ENCODE peak calls at places on chromosome X, in seven cellular contexts. Q is stimulated activated CD4-positive, alpha-beta T cell treated with anti-CD3 and anti-CD28 coated beads, Interleukin-1b, Interleukin-23, amount 100 ng/mL, for 1 hour; H is spleen; D is cardiac muscle cell; X is NCI-H146; C is body of pancreas; Y is effector CD8-positive, alpha-beta T cell. P is an unnamed sample.

GRCh38 chrX:1903380-1903935 is 288.6 kb downstream of the ASMT start:
- DNase-seq in Y (no peak), C (no peak), D (no peak), H (no peak), Q (no peak), X (no peak), P (no peak)

GRCh38 chrX:110003167-110004156 is 548 bp downstream of the TMEM164 start:
- DNase-seq in C (peak; percentile 9), Y (no peak), X (peak; percentile 24), Q (no peak), H (peak; percentile 85), D (peak; percentile 23), P (peak; percentile 26)

GRCh38 chrX:139172731-139173130 is 357.8 kb upstream of the F9 start:
- DNase-seq in X (no peak), H (no peak), Y (no peak), C (no peak), D (no peak), Q (no peak), P (no peak)

GRCh38 chrX:19544693-19545305 is 29.5 kb upstream of the MAP3K15 start:
- DNase-seq in C (peak; percentile 54), D (peak; percentile 70), Y (peak; percentile 0), X (peak; percentile 43), Q (no peak), H (no peak), P (peak; percentile 46)

GRCh38 chrX:2901367-2902036 is 27.6 kb downstream of the ARSD start:
- DNase-seq in Q (no peak), X (no peak), D (no peak), C (no peak), H (no peak), Y (no peak), P (no peak)

GRCh38 chrX:46912098-46912672 is at the start of gene JADE3:
- DNase-seq in C (peak; percentile 85), X (peak; percentile 88), Y (peak; percentile 0), Q (no peak), D (peak; percentile 84), H (peak; percentile 85), P (peak; percentile 81)

GRCh38 chrX:105972690-105973386 is 65.7 kb downstream of the SERPINA7 start:
- DNase-seq in C (peak; percentile 1), X (no peak), H (no peak), D (no peak), Y (no peak), Q (no peak), P (no peak)

GRCh38 chrX:46884799-46885198 is 27.4 kb upstream of the JADE3 start:
- DNase-seq in Q (no peak), X (no peak), Y (no peak), H (no peak), C (no peak), D (no peak), P (no peak)

GRCh38 chrX:50596056-50596455 is 125.4 kb upstream of the DGKK start:
- DNase-seq in Q (no peak), Y (no peak), H (no peak), X (no peak), D (no peak), C (no peak), P (no peak)

GRCh38 chrX:123924181-123924580 is 37.3 kb upstream of the STAG2 start:
- DNase-seq in X (no peak), H (no peak), D (no peak), Y (no peak), Q (no peak), C (no peak), P (no peak)

GRCh38 chrX:152878976-152879755 is 18.7 kb upstream of the ZNF185 start:
- DNase-seq in Y (no peak), Q (no peak), C (no peak), X (no peak), H (peak; percentile 49), D (no peak), P (no peak)

GRCh38 chrX:319579-320125 is 1.1 kb upstream of the GTPBP6 start:
- DNase-seq in X (no peak), D (no peak), Q (no peak), Y (no peak), C (peak; percentile 17), H (peak; percentile 93), P (no peak)

GRCh38 chrX:150647331-150647730 is 45.9 kb upstream of the MTMR1 start:
- DNase-seq in X (no peak), Q (no peak), C (no peak), Y (no peak), D (no peak), H (no peak), P (no peak)

GRCh38 chrX:119374736-119375135 is 24.4 kb upstream of the SLC25A43 start:
- DNase-seq in Q (no peak), Y (no peak), C (no peak), X (no peak), D (no peak), H (no peak), P (no peak)

GRCh38 chrX:151153086-151153485 is 23.3 kb upstream of the GPR50 start:
- DNase-seq in H (no peak), Y (no peak), C (no peak), Q (no peak), X (no peak), D (peak; percentile 7), P (peak; percentile 13)

GRCh38 chrX:8305336-8305735 is 134.3 kb upstream of the VCX2 start:
- DNase-seq in D (no peak), X (no peak), C (no peak), Y (no peak), H (no peak), Q (no peak), P (no peak)

GRCh38 chrX:57674861-57675260 is 5.2 kb downstream of the NLRP2B start:
- DNase-seq in H (no peak), C (no peak), Y (no peak), Q (no peak), X (no peak), D (no peak), P (no peak)

GRCh38 chrX:38151426-38151825 is 69.2 kb downstream of the SRPX start:
- DNase-seq in C (no peak), Q (no peak), X (no peak), H (no peak), D (peak; percentile 25), Y (no peak), P (no peak)

GRCh38 chrX:47877327-47877726 is 40.6 kb downstream of the ZNF81 start:
- DNase-seq in C (no peak), Q (no peak), Y (no peak), H (no peak), X (no peak), D (no peak), P (no peak)

GRCh38 chrX:152299787-152300186 is 151.3 kb downstream of the GABRA3 start:
- DNase-seq in Y (no peak), D (no peak), X (no peak), C (no peak), Q (no peak), H (no peak), P (no peak)

GRCh38 chrX:129744881-129745321 is 6.1 kb downstream of the XPNPEP2 start:
- DNase-seq in X (no peak), C (no peak), Q (no peak), Y (no peak), D (no peak), H (no peak), P (no peak)

GRCh38 chrX:7270018-7270417 is 122.1 kb upstream of the PUDP start:
- DNase-seq in Q (no peak), D (no peak), Y (no peak), C (no peak), H (no peak), X (no peak), P (no peak)

GRCh38 chrX:133610056-133610455 is 194.8 kb upstream of the GPC4 start:
- DNase-seq in Q (no peak), H (no peak), D (peak; percentile 2), Y (no peak), X (no peak), C (no peak), P (no peak)

GRCh38 chrX:86047174-86047991 is at the start of gene CHM:
- DNase-seq in Q (peak; percentile 14), X (no peak), C (peak; percentile 74), H (peak; percentile 85), Y (no peak), D (peak; percentile 87), P (peak; percentile 60)

GRCh38 chrX:97882306-97882705 is 998.6 kb downstream of the RPA4 start:
- DNase-seq in Y (no peak), X (no peak), D (no peak), Q (no peak), C (no peak), H (no peak), P (no peak)

GRCh38 chrX:83508006-83508405 is at the start of gene POU3F4:
- DNase-seq in Q (no peak), X (no peak), H (no peak), D (no peak), C (peak; percentile 38), Y (no peak), P (no peak)

GRCh38 chrX:112967341-112967740 is 126.7 kb upstream of the AMOT start:
- DNase-seq in Q (no peak), C (no peak), Y (no peak), X (no peak), D (peak; percentile 25), H (no peak), P (no peak)

GRCh38 chrX:137427061-137427778 is 138.7 kb upstream of the ZIC3 start:
- DNase-seq in H (no peak), X (no peak), C (no peak), Q (no peak), D (no peak), Y (no peak), P (no peak)